ENCODE peak calls at places on chromosomes 16 and 17, in seven cellular contexts. V is AG08395; Z is HCEC 1CT; D is GM23248; G is activated CD4-positive, alpha-beta T cell treated with anti-CD3 and anti-CD28 coated beads for 24 hours; A is activated naive CD8-positive, alpha-beta T cell treated with anti-CD3 and anti-CD28 coated beads, Interleukin-2, amount 50 U/mL, for 16 hours; C is RPMI8226. L is an unnamed sample.

GRCh38 chr17:44981221-44981968 is 13.3 kb upstream of the C1QL1 start:
- DNase-seq in V (no peak), Z (peak), C (no peak), D (peak), G (no peak), A (no peak), L (no peak)

GRCh38 chr17:67542219-67543114 is 165.4 kb downstream of the PITPNC1 start:
- DNase-seq in C (no peak), G (no peak), D (no peak), V (no peak), Z (no peak), A (no peak), L (no peak)

GRCh38 chr17:38885728-38886642 is 16.1 kb downstream of the LASP1 start:
- DNase-seq in A (no peak), V (no peak), D (peak), C (no peak), G (no peak), Z (no peak), L (peak)

GRCh38 chr16:80948886-80949502 is 57.7 kb downstream of the CMC2 start:
- DNase-seq in D (peak), G (peak), Z (peak), A (no peak), C (peak), V (peak), L (peak)

GRCh38 chr17:35973333-35974260 is 7.7 kb downstream of the CCL16 start:
- DNase-seq in D (peak), V (no peak), A (no peak), Z (peak), G (no peak), C (no peak), L (no peak)

GRCh38 chr17:17839792-17840707 is 3.3 kb upstream of the SREBF1 start:
- DNase-seq in A (peak), Z (peak), G (peak), C (peak), D (peak), V (peak), L (peak)

GRCh38 chr17:3982541-3983017 is 18.3 kb upstream of the ATP2A3 start:
- DNase-seq in Z (no peak), V (no peak), G (no peak), D (no peak), A (no peak), C (no peak), L (no peak)

GRCh38 chr16:692356-693108 is 2.3 kb upstream of the WDR24 start:
- DNase-seq in A (no peak), V (no peak), Z (no peak), C (no peak), D (no peak), G (no peak), L (no peak)

GRCh38 chr17:73410586-73411329 is 99.0 kb upstream of the CDC42EP4 start:
- DNase-seq in V (no peak), C (no peak), A (no peak), G (no peak), D (no peak), Z (no peak), L (no peak)

GRCh38 chr16:58508671-58509251 is 6.6 kb upstream of the SETD6 start:
- DNase-seq in D (no peak), Z (no peak), G (no peak), C (no peak), A (no peak), V (no peak), L (no peak)

GRCh38 chr17:5584971-5585794 is 874 bp upstream of the NLRP1 start:
- DNase-seq in Z (peak), G (no peak), D (peak), V (peak), A (no peak), C (no peak), L (peak)

GRCh38 chr17:54945671-54946070 is 22.8 kb downstream of the COX11 start:
- DNase-seq in G (no peak), D (peak), V (no peak), A (no peak), C (no peak), Z (no peak), L (no peak)

GRCh38 chr16:52086901-52087300 is 460.0 kb downstream of the TOX3 start:
- DNase-seq in D (no peak), V (no peak), Z (no peak), A (no peak), C (no peak), G (no peak), L (no peak)

GRCh38 chr17:12365805-12366204 is 299.9 kb upstream of the MYOCD start:
- DNase-seq in G (no peak), A (no peak), C (no peak), Z (no peak), V (no peak), D (no peak), L (no peak)

GRCh38 chr16:58638148-58639036 is 8.8 kb upstream of the CNOT1 start:
- DNase-seq in C (peak), Z (peak), G (no peak), V (peak), A (no peak), D (peak), L (peak)

GRCh38 chr17:78974635-78975591 is 4.8 kb downstream of the LGALS3BP start:
- DNase-seq in A (no peak), Z (peak), C (peak), G (no peak), D (peak), V (peak), L (peak)

GRCh38 chr17:34670618-34671017 is 91.2 kb downstream of the TMEM132E start:
- DNase-seq in A (no peak), C (no peak), G (no peak), V (no peak), D (no peak), Z (no peak), L (peak)

GRCh38 chr16:68194263-68194662 is 41.7 kb downstream of the ESRP2 start:
- DNase-seq in D (no peak), G (no peak), V (no peak), Z (no peak), A (no peak), C (no peak), L (no peak)

L was measured in GM23338.